ENCODE peak calls at places on chromosomes 2 and 18, in five cellular contexts. H is CD4-positive, alpha-beta memory T cell; U is gastrocnemius medialis; B is SJSA1; Y is HepG2. Z is an unnamed sample.

GRCh38 chr18:9535430-9535972 is 60.2 kb downstream of the RALBP1 start:
- DNase-seq in B (peak; percentile 65), H (no peak), U (no peak), Y (peak; percentile 87), Z (peak; percentile 67)

GRCh38 chr2:23497063-23497462 is 112.1 kb downstream of the KLHL29 start:
- DNase-seq in Y (no peak), H (no peak), U (no peak), B (no peak), Z (no peak)

GRCh38 chr18:31631526-31631925 is 39.8 kb downstream of the TTR start:
- DNase-seq in U (no peak), H (no peak), B (no peak), Y (no peak), Z (no peak)

GRCh38 chr2:187842978-187843847 is 289.0 kb upstream of the TFPI start:
- DNase-seq in H (no peak), U (no peak), Y (peak; percentile 64), B (no peak), Z (peak; percentile 85)

GRCh38 chr2:130186391-130186790 is 4.3 kb downstream of the MZT2B start:
- DNase-seq in B (no peak), Y (no peak), H (no peak), U (no peak), Z (no peak)

GRCh38 chr18:59021500-59021899 is 118.2 kb upstream of the SEC11C start:
- DNase-seq in B (no peak), U (peak; percentile 86), Y (no peak), H (no peak), Z (no peak)

GRCh38 chr2:190947139-190947538 is 66.5 kb downstream of the GLS start:
- DNase-seq in H (peak; percentile 16), Y (peak; percentile 25), B (no peak), U (no peak), Z (peak; percentile 21)

GRCh38 chr18:26920644-26921043 is 55.1 kb upstream of the AQP4 start:
- DNase-seq in U (no peak), Y (no peak), H (no peak), B (no peak), Z (no peak)

GRCh38 chr2:30711646-30712085 is 95.6 kb downstream of the CAPN13 start:
- DNase-seq in U (peak; percentile 81), Y (peak; percentile 94), B (peak; percentile 91), H (peak; percentile 85), Z (peak; percentile 93)

GRCh38 chr2:218961229-218961628 is 1.8 kb downstream of the CDK5R2 start:
- DNase-seq in Y (no peak), U (no peak), H (no peak), B (no peak), Z (no peak)

GRCh38 chr2:218963597-218963996 is 4.1 kb downstream of the CDK5R2 start:
- DNase-seq in H (no peak), Y (no peak), B (no peak), U (no peak), Z (no peak)

GRCh38 chr2:218962859-218963492 is 3.5 kb downstream of the CDK5R2 start:
- DNase-seq in U (no peak), H (peak; percentile 46), B (peak; percentile 59), Y (peak; percentile 59), Z (peak; percentile 84)

GRCh38 chr2:218960196-218961165 is 1.0 kb downstream of the CDK5R2 start:
- DNase-seq in Y (no peak), B (no peak), H (no peak), U (no peak), Z (no peak)

GRCh38 chr2:218961651-218962570 is 2.4 kb downstream of the CDK5R2 start:
- DNase-seq in H (no peak), U (no peak), B (no peak), Y (no peak), Z (no peak)
- H3K27me3 ChIP-seq in H (peaks cover 48% of the 10 kb centered on the region), U (peaks cover 77% of the 10 kb centered on the region), B (peaks cover 74% of the 10 kb centered on the region), Y (peaks cover 76% of the 10 kb centered on the region), Z (peaks cover 76% of the 10 kb centered on the region)

GRCh38 chr2:242034138-242034537 is 164.6 kb downstream of the RTP5 start:
- DNase-seq in B (no peak), Y (no peak), U (no peak), H (no peak), Z (no peak)

GRCh38 chr2:242034996-242035814 is 165.7 kb downstream of the RTP5 start:
- DNase-seq in Y (no peak), H (no peak), B (no peak), U (no peak), Z (no peak)

GRCh38 chr2:242038166-242038927 is 168.8 kb downstream of the RTP5 start:
- DNase-seq in U (no peak), Y (peak; percentile 67), B (no peak), H (no peak), Z (no peak)

GRCh38 chr2:242036653-242036950 is 167.1 kb downstream of the RTP5 start:
- DNase-seq in H (no peak), U (no peak), B (no peak), Y (no peak), Z (no peak)

DNA sequence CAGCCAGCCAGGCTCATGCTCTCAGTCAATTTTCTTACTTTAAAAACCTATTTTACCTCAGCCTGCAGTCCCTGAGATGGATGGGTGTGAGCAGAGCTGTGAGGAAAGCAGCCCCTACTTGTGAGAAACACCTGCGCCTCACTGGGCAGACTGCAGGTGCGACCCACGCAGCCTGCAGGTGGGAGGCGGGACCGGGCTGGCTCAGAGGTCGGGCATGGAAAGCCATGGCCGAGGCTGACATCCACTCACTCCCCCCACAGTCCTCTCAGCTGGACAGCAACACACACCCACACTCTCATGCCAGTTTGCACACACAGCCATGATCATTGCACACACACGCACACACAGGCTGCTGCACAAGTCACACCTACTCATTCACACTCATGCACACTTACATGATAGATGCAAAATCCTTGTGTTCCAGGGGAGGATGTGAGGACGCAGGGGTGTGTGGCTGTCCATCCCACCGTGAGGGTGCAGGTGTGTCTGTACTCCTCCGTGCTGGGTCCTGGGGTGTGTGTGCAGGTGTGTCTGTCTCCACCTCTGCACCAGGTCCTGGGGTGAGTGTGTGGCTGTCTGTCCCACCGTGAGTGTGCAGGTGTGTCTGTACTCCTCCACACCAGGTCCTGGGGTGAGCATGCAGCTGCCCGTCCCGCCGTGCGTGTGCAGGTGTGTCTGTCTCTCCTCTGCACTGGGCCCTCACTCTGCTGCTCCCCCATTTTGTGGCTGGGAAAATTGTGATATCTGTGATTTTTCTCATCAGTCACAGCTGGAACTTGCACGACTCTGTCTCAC is 166.5 kb downstream of the RTP5 start:
- DNase-seq in U (no peak), H (no peak), B (no peak), Y (no peak), Z (no peak)
- H3K27me3 ChIP-seq in U (peaks cover 10% of the 10 kb centered on the region), H (no peaks in the 10 kb centered on the region), B (peaks cover 27% of the 10 kb centered on the region), Y (peaks cover 66% of the 10 kb centered on the region), Z (no peaks in the 10 kb centered on the region)

GRCh38 chr2:229601936-229602335 is 112.4 kb downstream of the DNER start:
- DNase-seq in B (no peak), Y (no peak), U (no peak), H (no peak), Z (no peak)
- H3K27me3 ChIP-seq in B (no peaks in the 10 kb centered on the region), Y (peaks cover 3% of the 10 kb centered on the region), U (no peaks in the 10 kb centered on the region), H (no peaks in the 10 kb centered on the region), Z (no peaks in the 10 kb centered on the region)

GRCh38 chr2:286774-287392 is 1.0 kb downstream of the ALKAL2 start:
- DNase-seq in Y (no peak), B (no peak), H (no peak), U (no peak), Z (peak; percentile 16)

GRCh38 chr2:284896-285492 is 2.9 kb downstream of the ALKAL2 start:
- DNase-seq in Y (no peak), B (no peak), U (no peak), H (no peak), Z (no peak)

GRCh38 chr2:285990-286389 is 1.9 kb downstream of the ALKAL2 start:
- DNase-seq in U (no peak), H (no peak), B (no peak), Y (no peak), Z (no peak)

GRCh38 chr2:283996-284794 is 3.7 kb downstream of the ALKAL2 start:
- DNase-seq in Y (no peak), B (no peak), H (no peak), U (no peak), Z (no peak)

GRCh38 chr2:285506-285905 is 2.4 kb downstream of the ALKAL2 start:
- DNase-seq in H (no peak), U (no peak), B (no peak), Y (no peak), Z (no peak)
- H3K27me3 ChIP-seq in H (peaks cover 13% of the 10 kb centered on the region), U (peaks cover 35% of the 10 kb centered on the region), B (peaks cover 40% of the 10 kb centered on the region), Y (peaks cover 16% of the 10 kb centered on the region), Z (peaks cover 39% of the 10 kb centered on the region)